ENCODE peak calls at places on chromosomes 1 and 21, in ten cellular contexts. R is T follicular helper cell; G is A549; J is activated CD8-positive, alpha-beta memory T cell treated with anti-CD3 and anti-CD28 coated beads, Interleukin-2, amount 50 U/mL, for 48 hours; M is GM03348; Q is iris pigment epithelial cell; I is spleen; K is D341Med; H is lung microvascular endothelial cell; L is amniotic epithelial cell. Z is an unnamed sample.
A peak's percentile ranks its signal among the peaks of the same experiment; 100 is the strongest.

GRCh38 chr1:236350308-236350707 is 43.8 kb upstream of the EDARADD start:
- DNase-seq in R (no peak), G (no peak), J (no peak), M (no peak), Q (no peak), I (no peak), K (no peak), H (no peak), L (no peak), Z (no peak)

GRCh38 chr1:24203404-24203803 is 16.3 kb upstream of the IFNLR1 start:
- DNase-seq in R (no peak), G (no peak), J (no peak), M (no peak), Q (no peak), I (peak; percentile 82), K (no peak), H (no peak), L (no peak), Z (no peak)

GRCh38 chr1:225445644-225446297 is 17.9 kb upstream of the LBR start:
- DNase-seq in R (no peak), G (no peak), J (peak; percentile 57), M (no peak), Q (peak; percentile 41), I (no peak), K (no peak), H (peak; percentile 55), L (no peak), Z (peak; percentile 57)

GRCh38 chr1:216739771-216740170 is 16.5 kb upstream of the ESRRG start:
- DNase-seq in R (no peak), G (no peak), J (no peak), M (no peak), Q (no peak), I (no peak), K (no peak), H (no peak), L (no peak), Z (no peak)

GRCh38 chr1:66562561-66562960 is 28.6 kb downstream of the SGIP1 start:
- DNase-seq in R (no peak), G (no peak), J (no peak), M (no peak), Q (no peak), I (no peak), K (no peak), H (no peak), L (no peak), Z (no peak)

GRCh38 chr1:225735252-225736149 is 42.1 kb upstream of the SRP9 start:
- DNase-seq in R (no peak), G (peak; percentile 93), J (no peak), M (peak; percentile 89), Q (peak; percentile 97), I (no peak), K (no peak), H (peak; percentile 91), L (peak; percentile 98), Z (no peak)

GRCh38 chr21:46213620-46214286 is 14.8 kb downstream of the LSS start:
- DNase-seq in R (no peak), G (no peak), J (no peak), M (no peak), Q (no peak), I (peak; percentile 50), K (no peak), H (no peak), L (peak; percentile 31), Z (no peak)

GRCh38 chr1:212542761-212543187 is 65.8 kb upstream of the ATF3 start:
- DNase-seq in R (no peak), G (no peak), J (no peak), M (no peak), Q (no peak), I (no peak), K (no peak), H (no peak), L (no peak), Z (no peak)

GRCh38 chr1:207070811-207071210 is 17.7 kb downstream of the PFKFB2 start:
- DNase-seq in R (no peak), G (no peak), J (no peak), M (no peak), Q (no peak), I (no peak), K (no peak), H (no peak), L (no peak), Z (no peak)

GRCh38 chr21:38985423-38986378 is 180.0 kb downstream of the ETS2 start:
- DNase-seq in R (no peak), G (no peak), J (peak; percentile 81), M (peak; percentile 95), Q (peak; percentile 73), I (no peak), K (no peak), H (peak; percentile 21), L (peak; percentile 78), Z (peak; percentile 85)

GRCh38 chr1:195898924-195899323 is 709.3 kb downstream of the KCNT2 start:
- DNase-seq in R (no peak), G (no peak), J (no peak), M (no peak), Q (no peak), I (no peak), K (no peak), H (no peak), L (no peak), Z (no peak)

GRCh38 chr1:56710646-56711045 is 65.5 kb downstream of the PRKAA2 start:
- DNase-seq in R (no peak), G (peak; percentile 5), J (no peak), M (peak; percentile 50), Q (peak; percentile 74), I (no peak), K (no peak), H (peak; percentile 52), L (peak; percentile 80), Z (no peak)

GRCh38 chr1:8083739-8084484 is 57.8 kb upstream of the ERRFI1 start:
- DNase-seq in R (no peak), G (peak; percentile 73), J (no peak), M (peak; percentile 20), Q (peak; percentile 87), I (no peak), K (no peak), H (peak; percentile 94), L (peak; percentile 98), Z (no peak)

GRCh38 chr1:235998812-235999211 is 66.1 kb downstream of the NID1 start:
- DNase-seq in R (peak; percentile 3), G (no peak), J (peak; percentile 73), M (no peak), Q (peak; percentile 64), I (no peak), K (no peak), H (no peak), L (no peak), Z (no peak)

GRCh38 chr1:47688161-47688560 is 250.3 kb downstream of the FOXD2 start:
- DNase-seq in R (no peak), G (no peak), J (peak; percentile 25), M (no peak), Q (no peak), I (peak; percentile 38), K (no peak), H (no peak), L (no peak), Z (no peak)

GRCh38 chr1:245937316-245938045 is 569.6 kb downstream of the SMYD3 start:
- DNase-seq in R (no peak), G (no peak), J (no peak), M (no peak), Q (no peak), I (no peak), K (no peak), H (no peak), L (no peak), Z (no peak)

GRCh38 chr1:10594481-10595050 is 119.8 kb downstream of the PEX14 start:
- DNase-seq in R (no peak), G (no peak), J (no peak), M (no peak), Q (no peak), I (no peak), K (no peak), H (no peak), L (no peak), Z (no peak)

GRCh38 chr1:161473363-161473762 is 31.9 kb upstream of the FCGR2A start:
- DNase-seq in R (no peak), G (peak; percentile 56), J (no peak), M (no peak), Q (peak; percentile 22), I (no peak), K (no peak), H (peak; percentile 16), L (peak; percentile 6), Z (no peak)

GRCh38 chr1:115069186-115069585 is 20.1 kb downstream of the TSPAN2 start:
- DNase-seq in R (no peak), G (no peak), J (no peak), M (peak; percentile 64), Q (peak; percentile 38), I (no peak), K (no peak), H (no peak), L (peak; percentile 58), Z (no peak)

GRCh38 chr1:91502882-91503184 is 2.2 kb downstream of the CDC7 start:
- DNase-seq in R (no peak), G (peak; percentile 5), J (no peak), M (no peak), Q (no peak), I (no peak), K (no peak), H (no peak), L (peak; percentile 33), Z (no peak)

GRCh38 chr1:38929476-38929875 is 12.2 kb downstream of the RHBDL2 start:
- DNase-seq in R (no peak), G (no peak), J (no peak), M (no peak), Q (peak; percentile 19), I (no peak), K (peak; percentile 38), H (no peak), L (peak; percentile 58), Z (peak; percentile 42)

GRCh38 chr1:193556042-193556441 is 369.6 kb upstream of the B3GALT2 start:
- DNase-seq in R (no peak), G (no peak), J (no peak), M (no peak), Q (no peak), I (no peak), K (no peak), H (no peak), L (no peak), Z (no peak)

GRCh38 chr1:77228836-77229235 is 9.6 kb upstream of the PIGK start:
- DNase-seq in R (no peak), G (no peak), J (no peak), M (no peak), Q (no peak), I (no peak), K (no peak), H (no peak), L (no peak), Z (no peak)

GRCh38 chr1:169217621-169218020 is 111.1 kb downstream of the ATP1B1 start:
- DNase-seq in R (no peak), G (no peak), J (no peak), M (no peak), Q (no peak), I (no peak), K (no peak), H (no peak), L (no peak), Z (no peak)

GRCh38 chr1:211133841-211134669 is at the start of gene KCNH1:
- DNase-seq in R (peak; percentile 55), G (peak; percentile 86), J (peak; percentile 93), M (peak; percentile 96), Q (peak; percentile 58), I (peak; percentile 90), K (peak; percentile 99), H (peak; percentile 73), L (peak; percentile 61), Z (peak; percentile 81)

GRCh38 chr1:159924025-159924790 is 1.1 kb downstream of the TAGLN2 start:
- DNase-seq in R (peak; percentile 66), G (peak; percentile 92), J (peak; percentile 84), M (peak; percentile 98), Q (peak; percentile 93), I (peak; percentile 94), K (peak; percentile 72), H (peak; percentile 96), L (peak; percentile 77), Z (no peak)

GRCh38 chr1:202590975-202591411 is 119.3 kb downstream of the SYT2 start:
- DNase-seq in R (no peak), G (no peak), J (no peak), M (no peak), Q (no peak), I (no peak), K (no peak), H (no peak), L (no peak), Z (no peak)

GRCh38 chr21:30880914-30881313 is 466 bp downstream of the KRTAP11-1 start:
- DNase-seq in R (no peak), G (no peak), J (no peak), M (no peak), Q (no peak), I (peak; percentile 67), K (no peak), H (no peak), L (no peak), Z (no peak)

Z was measured in NCI-H510A.